ENCODE peak calls at places on chromosomes 13 and 19, in six cellular contexts. S is mammary epithelial cell, E is uterus, C is cardiac fibroblast, N is epithelial cell of proximal tubule, T is right cardiac atrium. A is an unnamed sample.

GRCh38 chr19:13652810-13653590 is 111.3 kb upstream of the MRI1 start:
- DNase-seq in T (no peak), C (no peak), N (no peak), E (no peak), S (no peak), A (no peak)

GRCh38 chr13:82758056-82758455 is 1124.2 kb downstream of the SLITRK1 start:
- DNase-seq in S (peak), C (peak), N (no peak), T (no peak), E (no peak), A (peak)

GRCh38 chr13:99417151-99417820 is 84.0 kb upstream of the TM9SF2 start:
- DNase-seq in S (no peak), C (no peak), N (no peak), T (no peak), E (no peak), A (no peak)

GRCh38 chr19:24062222-24062621 is 24.8 kb upstream of the ZNF254 start:
- DNase-seq in S (no peak), C (no peak), N (no peak), T (no peak), E (no peak), A (no peak)

GRCh38 chr19:46624958-46625661 is at the start of gene PTGIR:
- DNase-seq in S (no peak), C (peak), E (peak), N (no peak), T (peak), A (peak)

GRCh38 chr13:39952244-39953233 is 297.1 kb downstream of the COG6 start:
- DNase-seq in E (no peak), T (no peak), C (peak), N (no peak), S (no peak), A (peak)

GRCh38 chr19:11887618-11888531 is at the start of gene ZNF69:
- DNase-seq in S (peak), N (no peak), E (peak), T (peak), C (peak), A (peak)

GRCh38 chr13:99517577-99517976 is 16.3 kb downstream of the TM9SF2 start:
- DNase-seq in E (no peak), C (no peak), T (no peak), S (peak), N (no peak), A (no peak)

GRCh38 chr13:29605860-29606526 is 10.5 kb upstream of the SLC7A1 start:
- DNase-seq in S (no peak), N (no peak), E (no peak), C (no peak), T (peak), A (no peak)

GRCh38 chr13:51175001-51175400 is 47.2 kb upstream of the FAM124A start:
- DNase-seq in E (no peak), C (no peak), N (no peak), T (no peak), S (no peak), A (no peak)

GRCh38 chr13:50616101-50616500 is 227.4 kb downstream of the DLEU7 start:
- DNase-seq in T (no peak), S (peak), N (no peak), C (peak), E (no peak), A (peak)

GRCh38 chr13:52892925-52893324 is 44.5 kb upstream of the PCDH8 start:
- DNase-seq in N (peak), S (peak), E (no peak), C (no peak), T (no peak), A (no peak)

GRCh38 chr13:31781064-31781463 is 41.7 kb downstream of the RXFP2 start:
- DNase-seq in S (no peak), T (no peak), N (no peak), E (no peak), C (no peak), A (peak)

GRCh38 chr19:16801599-16801998 is 27.6 kb upstream of the SIN3B start:
- DNase-seq in E (no peak), C (peak), N (peak), T (no peak), S (peak), A (peak)

GRCh38 chr19:47226426-47227346 is 4.3 kb downstream of the BBC3 start:
- DNase-seq in N (no peak), T (peak), C (peak), S (peak), E (peak), A (peak)

GRCh38 chr19:3061214-3062161 is 807 bp downstream of the TLE5 start:
- DNase-seq in C (peak), N (no peak), E (peak), T (peak), S (no peak), A (peak)

GRCh38 chr19:13849991-13850909 is 26.7 kb upstream of the NANOS3 start:
- DNase-seq in C (peak), N (no peak), E (peak), S (peak), T (peak), A (peak)

GRCh38 chr19:35120492-35120891 is 4.9 kb downstream of the FXYD3 start:
- DNase-seq in C (peak), T (peak), E (no peak), S (peak), N (no peak), A (peak)

GRCh38 chr13:33236021-33236420 is 49.5 kb downstream of the STARD13 start:
- DNase-seq in S (no peak), N (no peak), T (no peak), E (no peak), C (peak), A (peak)

GRCh38 chr19:50432221-50432626 is 468 bp upstream of the MYBPC2 start:
- DNase-seq in T (no peak), S (no peak), C (no peak), N (no peak), E (no peak), A (no peak)

GRCh38 chr19:5262721-5263120 is 77.9 kb downstream of the PTPRS start:
- DNase-seq in E (no peak), S (no peak), T (no peak), C (no peak), N (no peak), A (no peak)

GRCh38 chr13:59356607-59357006 is 807.1 kb downstream of the DIAPH3 start:
- DNase-seq in T (peak), E (peak), N (no peak), C (peak), S (no peak), A (peak)

GRCh38 chr19:17035842-17036424 is 9.3 kb upstream of the CPAMD8 start:
- DNase-seq in T (peak), S (no peak), N (no peak), E (no peak), C (no peak), A (no peak)

GRCh38 chr13:23433171-23434153 is at the start of gene SACS:
- DNase-seq in S (peak), C (peak), N (no peak), E (no peak), T (peak), A (peak)

GRCh38 chr19:7280940-7281666 is 13.1 kb downstream of the INSR start:
- DNase-seq in E (no peak), C (no peak), T (no peak), N (no peak), S (no peak), A (no peak)

GRCh38 chr19:44754743-44755066 is 6.2 kb downstream of the BCL3 start:
- DNase-seq in T (peak), E (no peak), S (no peak), C (no peak), N (no peak), A (no peak)
- H3K4me3 ChIP-seq in T (peak), E (peak), S (no peak), C (peak), N (peak), A (peak)

DNA sequence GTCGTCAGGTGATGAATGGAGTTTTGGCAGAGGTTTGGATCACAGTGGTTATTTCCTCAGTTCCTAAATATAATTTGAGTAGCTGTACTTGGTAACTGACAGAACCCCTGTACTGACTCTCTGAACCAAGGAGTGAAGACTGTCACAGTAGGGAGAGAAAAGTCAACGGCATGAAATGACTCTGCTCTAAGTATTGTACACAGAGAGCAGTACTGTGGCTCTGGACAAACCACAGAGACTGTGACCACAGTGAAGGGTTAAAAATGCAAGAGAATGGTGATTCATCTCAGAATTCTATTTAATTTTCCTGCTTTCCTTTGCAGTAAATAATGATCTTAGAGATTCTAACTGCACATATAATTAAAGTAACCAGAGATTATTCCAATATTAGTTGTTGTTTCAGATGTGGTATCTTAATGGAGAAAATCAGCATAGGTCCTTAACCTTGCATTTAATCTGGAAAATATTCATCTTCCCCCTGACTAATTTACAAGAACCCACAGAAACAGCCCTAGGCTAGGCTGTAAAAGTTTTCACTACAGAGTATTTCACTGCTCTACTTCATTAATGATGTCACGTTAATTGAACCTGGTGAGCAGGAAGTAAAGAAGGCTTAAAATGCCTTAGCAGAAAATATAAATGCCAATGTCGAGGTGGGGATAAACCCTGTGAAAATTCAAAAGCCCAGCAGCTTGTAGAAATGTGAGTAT is 221.9 kb downstream of the LIG4 start:
- DNase-seq in T (no peak), C (no peak), E (no peak), S (no peak), N (peak), A (no peak)
- H3K4me3 ChIP-seq in T (no peak), C (no peak), E (no peak), S (no peak), N (no peak), A (no peak)

GRCh38 chr13:110916671-110917142 is 1.8 kb upstream of the ANKRD10 start:
- DNase-seq in C (peak), N (no peak), E (no peak), T (no peak), S (peak), A (peak)
- H3K4me3 ChIP-seq in C (no peak), N (no peak), E (no peak), T (no peak), S (no peak), A (peak)

GRCh38 chr13:35600137-35600536 is 123.6 kb upstream of the MAB21L1 start:
- DNase-seq in E (no peak), C (peak), T (no peak), N (no peak), S (no peak), A (peak)
- H3K4me3 ChIP-seq in E (no peak), C (no peak), T (no peak), N (no peak), S (no peak), A (no peak)